ENCODE peak calls at places on chromosomes 13 and 19, in nine cellular contexts. One of them, this sample, is unnamed. For H3K36me3, the result is how much of the 10 kb centered on the place peaks cover.

GRCh38 chr19:5323475-5323811 is 17.2 kb downstream of the PTPRS start:
- DNase-seq in fibroblast of lung: no peak
- DNase-seq in heart right ventricle: no peak
- DNase-seq in ascending aorta: no peak
- DNase-seq in CD8-positive, alpha-beta memory T cell: no peak
- DNase-seq in OCI-LY7: no peak
- DNase-seq in upper lobe of right lung: no peak
- DNase-seq in suprapubic skin: no peak
- DNase-seq in brain microvascular endothelial cell: no peak
- DNase-seq in this sample: no peak

GRCh38 chr19:8615813-8616596 is 5.5 kb upstream of the ADAMTS10 start:
- DNase-seq in fibroblast of lung: peak
- DNase-seq in heart right ventricle: peak
- DNase-seq in ascending aorta: peak
- DNase-seq in CD8-positive, alpha-beta memory T cell: peak
- DNase-seq in OCI-LY7: peak
- DNase-seq in upper lobe of right lung: no peak
- DNase-seq in suprapubic skin: peak
- DNase-seq in brain microvascular endothelial cell: peak
- DNase-seq in this sample: peak

GRCh38 chr13:43374621-43375020 is 351.2 kb downstream of the DNAJC15 start:
- DNase-seq in fibroblast of lung: peak
- DNase-seq in heart right ventricle: no peak
- DNase-seq in ascending aorta: no peak
- DNase-seq in CD8-positive, alpha-beta memory T cell: no peak
- DNase-seq in OCI-LY7: no peak
- DNase-seq in upper lobe of right lung: no peak
- DNase-seq in suprapubic skin: no peak
- DNase-seq in brain microvascular endothelial cell: peak
- DNase-seq in this sample: no peak

GRCh38 chr13:100128373-100128772 is 39.5 kb downstream of the PCCA start:
- DNase-seq in fibroblast of lung: peak
- DNase-seq in heart right ventricle: no peak
- DNase-seq in ascending aorta: no peak
- DNase-seq in CD8-positive, alpha-beta memory T cell: no peak
- DNase-seq in OCI-LY7: no peak
- DNase-seq in upper lobe of right lung: no peak
- DNase-seq in suprapubic skin: no peak
- DNase-seq in brain microvascular endothelial cell: peak
- DNase-seq in this sample: no peak

GRCh38 chr19:40229484-40229883 is 3.0 kb upstream of the CCNP start:
- DNase-seq in fibroblast of lung: peak
- DNase-seq in heart right ventricle: no peak
- DNase-seq in ascending aorta: no peak
- DNase-seq in CD8-positive, alpha-beta memory T cell: no peak
- DNase-seq in OCI-LY7: no peak
- DNase-seq in upper lobe of right lung: no peak
- DNase-seq in suprapubic skin: no peak
- DNase-seq in brain microvascular endothelial cell: peak
- DNase-seq in this sample: no peak

GRCh38 chr13:100533588-100534041 is 55.0 kb downstream of the GGACT start:
- DNase-seq in fibroblast of lung: no peak
- DNase-seq in heart right ventricle: no peak
- DNase-seq in ascending aorta: no peak
- DNase-seq in CD8-positive, alpha-beta memory T cell: no peak
- DNase-seq in OCI-LY7: no peak
- DNase-seq in upper lobe of right lung: no peak
- DNase-seq in suprapubic skin: peak
- DNase-seq in brain microvascular endothelial cell: no peak
- DNase-seq in this sample: no peak

GRCh38 chr19:33740811-33741396 is 55.8 kb upstream of the KCTD15 start:
- DNase-seq in fibroblast of lung: peak
- DNase-seq in heart right ventricle: no peak
- DNase-seq in ascending aorta: no peak
- DNase-seq in CD8-positive, alpha-beta memory T cell: no peak
- DNase-seq in OCI-LY7: peak
- DNase-seq in upper lobe of right lung: peak
- DNase-seq in suprapubic skin: no peak
- DNase-seq in brain microvascular endothelial cell: peak
- DNase-seq in this sample: peak

GRCh38 chr13:36858285-36858684 is 39.3 kb downstream of the RFXAP start:
- DNase-seq in fibroblast of lung: peak
- DNase-seq in heart right ventricle: no peak
- DNase-seq in ascending aorta: no peak
- DNase-seq in CD8-positive, alpha-beta memory T cell: no peak
- DNase-seq in OCI-LY7: peak
- DNase-seq in upper lobe of right lung: no peak
- DNase-seq in suprapubic skin: no peak
- DNase-seq in brain microvascular endothelial cell: no peak
- DNase-seq in this sample: peak

GRCh38 chr19:16076154-16076957 is at the start of gene TPM4:
- DNase-seq in fibroblast of lung: peak
- DNase-seq in heart right ventricle: peak
- DNase-seq in ascending aorta: peak
- DNase-seq in CD8-positive, alpha-beta memory T cell: peak
- DNase-seq in OCI-LY7: peak
- DNase-seq in upper lobe of right lung: peak
- DNase-seq in suprapubic skin: peak
- DNase-seq in brain microvascular endothelial cell: peak
- DNase-seq in this sample: peak

GRCh38 chr13:91247768-91248167 is 99.7 kb upstream of the MIR17HG start:
- DNase-seq in fibroblast of lung: no peak
- DNase-seq in heart right ventricle: no peak
- DNase-seq in ascending aorta: no peak
- DNase-seq in CD8-positive, alpha-beta memory T cell: no peak
- DNase-seq in OCI-LY7: peak
- DNase-seq in upper lobe of right lung: no peak
- DNase-seq in suprapubic skin: no peak
- DNase-seq in brain microvascular endothelial cell: no peak
- DNase-seq in this sample: no peak

GRCh38 chr13:53200498-53201453 is 172.2 kb downstream of the OLFM4 start:
- DNase-seq in fibroblast of lung: peak
- DNase-seq in heart right ventricle: peak
- DNase-seq in ascending aorta: no peak
- DNase-seq in CD8-positive, alpha-beta memory T cell: no peak
- DNase-seq in OCI-LY7: no peak
- DNase-seq in upper lobe of right lung: peak
- DNase-seq in suprapubic skin: no peak
- DNase-seq in brain microvascular endothelial cell: no peak
- DNase-seq in this sample: peak

GRCh38 chr19:44540736-44541135 is 11.3 kb upstream of the CEACAM20 start:
- DNase-seq in fibroblast of lung: no peak
- DNase-seq in heart right ventricle: no peak
- DNase-seq in ascending aorta: no peak
- DNase-seq in CD8-positive, alpha-beta memory T cell: no peak
- DNase-seq in OCI-LY7: no peak
- DNase-seq in upper lobe of right lung: no peak
- DNase-seq in suprapubic skin: no peak
- DNase-seq in brain microvascular endothelial cell: no peak
- DNase-seq in this sample: no peak

GRCh38 chr13:99215466-99215865 is 14.8 kb downstream of the UBAC2 start:
- DNase-seq in fibroblast of lung: no peak
- DNase-seq in heart right ventricle: no peak
- DNase-seq in ascending aorta: no peak
- DNase-seq in CD8-positive, alpha-beta memory T cell: peak
- DNase-seq in OCI-LY7: no peak
- DNase-seq in upper lobe of right lung: no peak
- DNase-seq in suprapubic skin: no peak
- DNase-seq in brain microvascular endothelial cell: no peak
- DNase-seq in this sample: peak

GRCh38 chr19:39160523-39160861 is 34.9 kb downstream of the PAK4 start:
- DNase-seq in fibroblast of lung: peak
- DNase-seq in heart right ventricle: peak
- DNase-seq in ascending aorta: peak
- DNase-seq in CD8-positive, alpha-beta memory T cell: no peak
- DNase-seq in OCI-LY7: no peak
- DNase-seq in upper lobe of right lung: no peak
- DNase-seq in suprapubic skin: no peak
- DNase-seq in brain microvascular endothelial cell: peak
- DNase-seq in this sample: no peak

GRCh38 chr19:29606420-29606747 is 301 bp downstream of the POP4 start:
- DNase-seq in fibroblast of lung: no peak
- DNase-seq in heart right ventricle: no peak
- DNase-seq in ascending aorta: no peak
- DNase-seq in CD8-positive, alpha-beta memory T cell: no peak
- DNase-seq in OCI-LY7: no peak
- DNase-seq in upper lobe of right lung: no peak
- DNase-seq in suprapubic skin: no peak
- DNase-seq in brain microvascular endothelial cell: no peak
- DNase-seq in this sample: no peak

GRCh38 chr13:20521388-20521787 is 4.3 kb downstream of the CRYL1 start:
- DNase-seq in fibroblast of lung: no peak
- DNase-seq in heart right ventricle: no peak
- DNase-seq in ascending aorta: no peak
- DNase-seq in CD8-positive, alpha-beta memory T cell: no peak
- DNase-seq in OCI-LY7: no peak
- DNase-seq in upper lobe of right lung: no peak
- DNase-seq in suprapubic skin: no peak
- DNase-seq in brain microvascular endothelial cell: no peak
- DNase-seq in this sample: no peak

GRCh38 chr13:98957731-98958442 is 20.0 kb downstream of the DOCK9 start:
- DNase-seq in fibroblast of lung: no peak
- DNase-seq in heart right ventricle: no peak
- DNase-seq in ascending aorta: no peak
- DNase-seq in CD8-positive, alpha-beta memory T cell: no peak
- DNase-seq in OCI-LY7: no peak
- DNase-seq in upper lobe of right lung: no peak
- DNase-seq in suprapubic skin: no peak
- DNase-seq in brain microvascular endothelial cell: no peak
- DNase-seq in this sample: no peak

GRCh38 chr13:75217949-75218348 is 264.0 kb downstream of the TBC1D4 start:
- DNase-seq in fibroblast of lung: peak
- DNase-seq in heart right ventricle: no peak
- DNase-seq in ascending aorta: no peak
- DNase-seq in CD8-positive, alpha-beta memory T cell: no peak
- DNase-seq in OCI-LY7: no peak
- DNase-seq in upper lobe of right lung: no peak
- DNase-seq in suprapubic skin: no peak
- DNase-seq in brain microvascular endothelial cell: peak
- DNase-seq in this sample: no peak

GRCh38 chr19:21604351-21604926 is 99.0 kb downstream of the ZNF429 start:
- DNase-seq in fibroblast of lung: peak
- DNase-seq in heart right ventricle: no peak
- DNase-seq in ascending aorta: no peak
- DNase-seq in CD8-positive, alpha-beta memory T cell: no peak
- DNase-seq in OCI-LY7: peak
- DNase-seq in upper lobe of right lung: no peak
- DNase-seq in suprapubic skin: no peak
- DNase-seq in brain microvascular endothelial cell: no peak
- DNase-seq in this sample: no peak

GRCh38 chr13:48110930-48111721 is 16.2 kb upstream of the MED4 start:
- DNase-seq in fibroblast of lung: peak
- DNase-seq in heart right ventricle: peak
- DNase-seq in ascending aorta: no peak
- DNase-seq in CD8-positive, alpha-beta memory T cell: no peak
- DNase-seq in OCI-LY7: no peak
- DNase-seq in upper lobe of right lung: no peak
- DNase-seq in suprapubic skin: no peak
- DNase-seq in brain microvascular endothelial cell: no peak
- DNase-seq in this sample: no peak

GRCh38 chr19:34341935-34342680 is 22.9 kb upstream of the GPI start:
- DNase-seq in fibroblast of lung: no peak
- DNase-seq in heart right ventricle: no peak
- DNase-seq in ascending aorta: no peak
- DNase-seq in CD8-positive, alpha-beta memory T cell: no peak
- DNase-seq in OCI-LY7: no peak
- DNase-seq in upper lobe of right lung: no peak
- DNase-seq in suprapubic skin: no peak
- DNase-seq in brain microvascular endothelial cell: no peak
- DNase-seq in this sample: no peak

GRCh38 chr13:36428083-36428482 is 4.2 kb upstream of the CCNA1 start:
- DNase-seq in fibroblast of lung: peak
- DNase-seq in heart right ventricle: no peak
- DNase-seq in ascending aorta: no peak
- DNase-seq in CD8-positive, alpha-beta memory T cell: no peak
- DNase-seq in OCI-LY7: no peak
- DNase-seq in upper lobe of right lung: no peak
- DNase-seq in suprapubic skin: no peak
- DNase-seq in brain microvascular endothelial cell: no peak
- DNase-seq in this sample: no peak

DNA sequence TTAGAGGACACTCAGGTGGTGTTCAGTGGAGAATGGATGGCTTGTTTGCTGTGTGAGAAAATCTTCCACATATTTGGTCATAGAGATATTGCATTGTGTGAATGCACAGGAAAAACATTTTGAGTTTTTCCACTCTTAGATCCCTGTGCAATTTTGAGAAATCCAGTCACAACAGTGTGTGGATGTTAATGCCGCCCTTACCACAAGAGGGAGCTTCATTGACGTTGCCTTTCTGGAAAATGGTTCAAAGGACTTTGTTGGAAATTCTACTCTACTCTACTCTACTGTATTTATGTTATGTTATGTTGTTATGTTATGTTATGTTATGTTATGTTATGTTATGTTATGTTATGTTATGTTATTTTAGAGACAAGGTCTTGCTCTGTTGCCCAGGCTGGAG is 13.4 kb downstream of the ZNF20 start:
- DNase-seq in fibroblast of lung: no peak
- DNase-seq in heart right ventricle: no peak
- DNase-seq in ascending aorta: no peak
- DNase-seq in CD8-positive, alpha-beta memory T cell: no peak
- DNase-seq in OCI-LY7: peak
- DNase-seq in upper lobe of right lung: no peak
- DNase-seq in suprapubic skin: no peak
- DNase-seq in brain microvascular endothelial cell: peak
- DNase-seq in this sample: no peak
- H3K36me3 ChIP-seq in fibroblast of lung: under half
- H3K36me3 ChIP-seq in heart right ventricle: under half
- H3K36me3 ChIP-seq in ascending aorta: under half
- H3K36me3 ChIP-seq in CD8-positive, alpha-beta memory T cell: under half
- H3K36me3 ChIP-seq in OCI-LY7: under half
- H3K36me3 ChIP-seq in upper lobe of right lung: under half
- H3K36me3 ChIP-seq in suprapubic skin: under half
- H3K36me3 ChIP-seq in brain microvascular endothelial cell: under half
- H3K36me3 ChIP-seq in this sample: under half

GRCh38 chr13:114334305-114335053 is 20.2 kb downstream of the CHAMP1 start:
- DNase-seq in fibroblast of lung: no peak
- DNase-seq in heart right ventricle: no peak
- DNase-seq in ascending aorta: no peak
- DNase-seq in CD8-positive, alpha-beta memory T cell: no peak
- DNase-seq in OCI-LY7: peak
- DNase-seq in upper lobe of right lung: no peak
- DNase-seq in suprapubic skin: no peak
- DNase-seq in brain microvascular endothelial cell: no peak
- DNase-seq in this sample: no peak
- H3K36me3 ChIP-seq in fibroblast of lung: under half
- H3K36me3 ChIP-seq in heart right ventricle: under half
- H3K36me3 ChIP-seq in ascending aorta: under half
- H3K36me3 ChIP-seq in CD8-positive, alpha-beta memory T cell: under half
- H3K36me3 ChIP-seq in OCI-LY7: under half
- H3K36me3 ChIP-seq in upper lobe of right lung: under half
- H3K36me3 ChIP-seq in suprapubic skin: under half
- H3K36me3 ChIP-seq in brain microvascular endothelial cell: under half
- H3K36me3 ChIP-seq in this sample: under half

GRCh38 chr19:3528080-3528479 is 10.9 kb upstream of the TEKTIP1 start:
- DNase-seq in fibroblast of lung: no peak
- DNase-seq in heart right ventricle: no peak
- DNase-seq in ascending aorta: no peak
- DNase-seq in CD8-positive, alpha-beta memory T cell: no peak
- DNase-seq in OCI-LY7: no peak
- DNase-seq in upper lobe of right lung: no peak
- DNase-seq in suprapubic skin: no peak
- DNase-seq in brain microvascular endothelial cell: no peak
- DNase-seq in this sample: no peak
- H3K36me3 ChIP-seq in fibroblast of lung: under half
- H3K36me3 ChIP-seq in heart right ventricle: under half
- H3K36me3 ChIP-seq in ascending aorta: half or more
- H3K36me3 ChIP-seq in CD8-positive, alpha-beta memory T cell: under half
- H3K36me3 ChIP-seq in OCI-LY7: half or more
- H3K36me3 ChIP-seq in upper lobe of right lung: half or more
- H3K36me3 ChIP-seq in suprapubic skin: half or more
- H3K36me3 ChIP-seq in brain microvascular endothelial cell: half or more
- H3K36me3 ChIP-seq in this sample: half or more

GRCh38 chr19:48452656-48453480 is 2.5 kb upstream of the KCNJ14 start:
- DNase-seq in fibroblast of lung: no peak
- DNase-seq in heart right ventricle: no peak
- DNase-seq in ascending aorta: no peak
- DNase-seq in CD8-positive, alpha-beta memory T cell: no peak
- DNase-seq in OCI-LY7: no peak
- DNase-seq in upper lobe of right lung: no peak
- DNase-seq in suprapubic skin: no peak
- DNase-seq in brain microvascular endothelial cell: no peak
- DNase-seq in this sample: no peak
- H3K36me3 ChIP-seq in fibroblast of lung: under half
- H3K36me3 ChIP-seq in heart right ventricle: under half
- H3K36me3 ChIP-seq in ascending aorta: half or more
- H3K36me3 ChIP-seq in CD8-positive, alpha-beta memory T cell: under half
- H3K36me3 ChIP-seq in OCI-LY7: half or more
- H3K36me3 ChIP-seq in upper lobe of right lung: half or more
- H3K36me3 ChIP-seq in suprapubic skin: half or more
- H3K36me3 ChIP-seq in brain microvascular endothelial cell: half or more
- H3K36me3 ChIP-seq in this sample: under half